ENCODE peak calls at places on chromosome 17, in nine cellular contexts. U is tibial nerve, I is heart left ventricle, E is left lung, C is A549, P is fibroblast of mammary gland, K is gastrocnemius medialis, N is bronchial epithelial cell, B is AG10803. O is an unnamed sample.

GRCh38 chr17:57943140-57943539 is 12.1 kb downstream of the CUEDC1 start:
- DNase-seq in U (no peak), I (no peak), E (no peak), C (no peak), P (peak), K (no peak), N (peak), B (peak), O (no peak)

GRCh38 chr17:83136156-83136555 is 56.7 kb downstream of the METRNL start:
- DNase-seq in U (no peak), I (no peak), E (peak), C (no peak), P (no peak), K (no peak), N (no peak), B (no peak), O (peak)

GRCh38 chr17:79075861-79076406 is 1.3 kb downstream of the ENGASE start:
- DNase-seq in U (no peak), I (no peak), E (no peak), C (no peak), P (no peak), K (no peak), N (no peak), B (no peak), O (no peak)

GRCh38 chr17:28371245-28372202 is at the start of gene SARM1:
- DNase-seq in U (peak), I (peak), E (peak), C (peak), P (peak), K (peak), N (no peak), B (peak), O (peak)

GRCh38 chr17:5526821-5527598 is 40.6 kb downstream of the MIS12 start:
- DNase-seq in U (no peak), I (peak), E (no peak), C (peak), P (peak), K (peak), N (peak), B (peak), O (peak)

GRCh38 chr17:18008496-18009268 is 30.3 kb downstream of the ATPAF2 start:
- DNase-seq in U (no peak), I (no peak), E (no peak), C (no peak), P (peak), K (no peak), N (peak), B (peak), O (no peak)

GRCh38 chr17:40953876-40954275 is 12.9 kb downstream of the KRT39 start:
- DNase-seq in U (no peak), I (no peak), E (no peak), C (no peak), P (peak), K (no peak), N (peak), B (peak), O (no peak)

GRCh38 chr17:45927247-45927646 is 32.9 kb downstream of the MAPT start:
- DNase-seq in U (no peak), I (no peak), E (no peak), C (no peak), P (no peak), K (no peak), N (no peak), B (no peak), O (no peak)

GRCh38 chr17:82912571-82913089 is 72.8 kb upstream of the ZNF750 start:
- DNase-seq in U (no peak), I (no peak), E (peak), C (no peak), P (peak), K (peak), N (no peak), B (no peak), O (no peak)

GRCh38 chr17:50219939-50220465 is 18.6 kb upstream of the COL1A1 start:
- DNase-seq in U (no peak), I (no peak), E (no peak), C (no peak), P (peak), K (no peak), N (peak), B (peak), O (no peak)

GRCh38 chr17:82278786-82279379 is 5.4 kb upstream of the CSNK1D start:
- DNase-seq in U (no peak), I (no peak), E (no peak), C (no peak), P (no peak), K (no peak), N (no peak), B (no peak), O (no peak)

GRCh38 chr17:45265823-45266222 is 3.9 kb upstream of the SPATA32 start:
- DNase-seq in U (no peak), I (no peak), E (no peak), C (no peak), P (peak), K (peak), N (no peak), B (peak), O (peak)

GRCh38 chr17:76421054-76421427 is 31.9 kb downstream of the UBE2O start:
- DNase-seq in U (no peak), I (no peak), E (no peak), C (no peak), P (no peak), K (no peak), N (no peak), B (peak), O (no peak)

DNA sequence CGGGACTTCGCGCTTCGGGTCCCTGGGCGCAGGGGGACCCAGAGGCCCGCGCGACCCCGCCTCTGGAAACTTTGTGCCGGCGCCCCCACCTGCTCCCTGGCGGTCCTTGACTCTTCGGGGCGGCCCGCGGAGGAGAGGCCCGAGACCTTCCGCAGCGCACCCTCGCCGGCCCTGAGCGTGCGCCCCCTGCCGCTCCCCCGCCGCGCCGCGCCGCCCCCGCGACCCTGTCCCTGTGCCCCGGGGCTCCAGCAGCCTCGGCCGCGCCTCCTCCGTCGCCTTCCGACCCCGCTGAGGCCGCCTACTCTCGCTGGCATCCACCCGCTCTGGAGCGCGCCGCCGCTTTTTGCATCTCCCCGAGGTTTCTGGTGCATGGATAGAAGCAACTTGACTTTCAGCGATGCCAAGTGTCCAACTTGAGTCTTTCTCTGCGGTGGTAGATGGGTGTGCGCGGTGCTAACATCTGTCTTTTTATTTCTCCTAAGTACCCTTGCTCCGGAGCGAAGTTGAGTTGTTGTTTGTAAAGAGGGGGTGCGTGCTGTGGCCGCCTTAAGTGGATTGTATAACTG is 414 bp downstream of the DUSP14 start:
- DNase-seq in U (peak), I (peak), E (peak), C (peak), P (peak), K (peak), N (peak), B (peak), O (peak)
- TF ChIP-seq CTCF in U (peak), I (peak), E (peak), C (peak), P (no peak), K (peak), N (no peak), B (no peak), O (no peak)

GRCh38 chr17:66582373-66583111 is 252.4 kb upstream of the CACNG5 start:
- DNase-seq in U (no peak), I (no peak), E (no peak), C (no peak), P (no peak), K (no peak), N (no peak), B (no peak), O (no peak)
- TF ChIP-seq CTCF in U (no peak), I (no peak), E (no peak), C (no peak), P (no peak), K (no peak), N (no peak), B (no peak), O (no peak)

DNA sequence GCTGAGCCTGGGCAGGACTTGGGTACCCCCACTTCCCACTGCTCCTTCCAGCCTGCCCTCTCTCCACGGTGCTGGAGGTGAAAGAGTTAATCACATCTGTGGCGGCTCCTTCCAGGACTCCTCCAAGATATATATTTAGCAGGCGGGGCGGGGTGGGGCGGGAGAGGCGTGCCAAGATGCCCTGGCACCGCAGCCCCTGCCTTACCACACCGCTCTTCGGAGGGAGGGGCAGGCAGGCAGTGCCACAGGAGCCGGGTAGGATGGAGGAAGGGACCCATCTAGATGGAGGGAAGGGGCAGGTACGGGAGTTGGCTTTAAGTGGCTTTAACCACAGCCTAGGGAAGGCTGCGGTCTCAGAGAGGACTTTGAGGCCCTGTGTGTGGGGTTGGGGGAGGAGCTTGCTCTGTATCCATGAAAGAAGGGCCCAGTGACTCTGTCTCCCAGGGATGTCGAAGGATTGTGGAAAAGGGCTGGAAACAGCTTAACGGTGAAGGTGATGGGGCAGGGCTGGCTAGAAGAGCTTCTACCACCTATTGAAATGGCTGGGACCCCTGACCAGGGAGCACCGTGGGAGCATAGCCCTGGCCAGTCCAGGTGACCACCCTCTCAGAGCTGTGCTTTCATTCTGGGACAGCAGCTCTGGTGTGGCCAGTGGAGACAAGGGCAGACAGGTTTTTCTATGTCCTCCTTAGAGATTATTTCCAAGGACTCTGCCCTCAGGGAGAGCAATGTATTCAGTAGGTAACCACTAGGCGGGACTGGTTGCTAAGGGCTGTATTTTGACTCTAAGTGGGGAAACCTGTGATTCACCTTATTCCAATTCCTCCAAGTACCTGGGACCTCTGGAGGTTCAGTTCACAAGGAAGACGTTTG is 13.0 kb downstream of the GPR142 start:
- DNase-seq in U (no peak), I (no peak), E (no peak), C (no peak), P (no peak), K (peak), N (peak), B (no peak), O (peak)
- TF ChIP-seq CTCF in U (no peak), I (no peak), E (no peak), C (peak), P (no peak), K (peak), N (peak), B (no peak), O (no peak)

GRCh38 chr17:44219126-44219635 is 294 bp downstream of the UBTF start:
- DNase-seq in U (peak), I (peak), E (peak), C (peak), P (peak), K (peak), N (peak), B (peak), O (peak)
- TF ChIP-seq CTCF in U (peak), I (peak), E (no peak), C (no peak), P (no peak), K (peak), N (peak), B (peak), O (peak)

GRCh38 chr17:80859004-80859941 is 132.4 kb upstream of the CHMP6 start:
- DNase-seq in U (peak), I (peak), E (peak), C (no peak), P (peak), K (peak), N (peak), B (peak), O (peak)
- TF ChIP-seq CTCF in U (peak), I (no peak), E (no peak), C (peak), P (peak), K (peak), N (no peak), B (peak), O (no peak)

DNA sequence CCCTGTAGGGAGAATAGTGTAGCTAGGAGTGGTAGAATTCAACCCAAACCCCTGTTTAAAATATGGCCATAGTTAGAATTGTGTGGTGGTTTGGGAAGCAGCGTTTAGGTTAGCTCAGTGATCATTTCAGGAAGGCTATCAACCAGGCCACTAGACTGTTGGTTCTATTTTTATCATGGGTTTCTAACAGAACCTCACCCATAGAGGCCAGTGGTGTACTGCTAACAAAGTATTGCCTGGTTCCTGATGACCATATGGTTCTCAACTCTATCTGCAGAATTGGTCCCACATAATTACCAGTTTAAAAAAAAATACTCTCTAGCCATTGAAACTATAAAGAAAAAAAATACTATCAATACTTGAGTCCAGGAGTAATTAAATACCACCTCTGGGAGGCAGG is 70.5 kb upstream of the RASL10B start:
- DNase-seq in U (no peak), I (no peak), E (no peak), C (no peak), P (no peak), K (no peak), N (no peak), B (no peak), O (no peak)
- TF ChIP-seq CTCF in U (no peak), I (peak), E (no peak), C (no peak), P (no peak), K (no peak), N (no peak), B (no peak), O (no peak)

GRCh38 chr17:48143629-48144028 is 36.1 kb downstream of the SNX11 start:
- DNase-seq in U (no peak), I (no peak), E (no peak), C (no peak), P (no peak), K (no peak), N (no peak), B (no peak), O (no peak)

GRCh38 chr17:48139948-48140347 is 32.4 kb downstream of the SNX11 start:
- DNase-seq in U (no peak), I (no peak), E (no peak), C (no peak), P (no peak), K (no peak), N (no peak), B (no peak), O (no peak)

GRCh38 chr17:48134912-48135480 is 27.4 kb downstream of the SNX11 start:
- DNase-seq in U (no peak), I (no peak), E (no peak), C (no peak), P (no peak), K (no peak), N (no peak), B (no peak), O (no peak)

GRCh38 chr17:48132375-48132774 is 24.8 kb downstream of the SNX11 start:
- DNase-seq in U (no peak), I (no peak), E (no peak), C (no peak), P (no peak), K (peak), N (no peak), B (no peak), O (no peak)

DNA sequence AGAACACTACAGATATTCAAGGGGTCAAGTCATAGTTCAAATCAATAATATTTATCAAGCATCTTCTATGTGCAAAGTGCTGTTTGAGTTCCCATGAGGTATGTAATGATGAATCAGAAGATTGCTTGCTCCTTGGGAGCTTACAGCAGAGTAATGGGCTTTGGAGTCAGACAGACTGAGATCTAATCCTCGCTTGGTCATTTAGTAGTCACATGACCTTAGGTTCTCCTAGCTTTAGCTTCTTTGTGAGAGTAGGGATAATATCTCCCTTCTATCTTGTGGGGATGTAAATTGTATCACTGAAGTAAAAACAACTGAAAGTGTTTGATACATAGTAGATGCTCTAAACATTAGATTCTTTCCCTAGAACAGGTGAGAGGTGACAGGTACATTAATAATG is 30.1 kb downstream of the SNX11 start:
- DNase-seq in U (no peak), I (no peak), E (no peak), C (no peak), P (no peak), K (no peak), N (no peak), B (no peak), O (no peak)
- TF ChIP-seq CTCF in U (no peak), I (no peak), E (no peak), C (no peak), P (no peak), K (no peak), N (no peak), B (no peak), O (no peak)

DNA sequence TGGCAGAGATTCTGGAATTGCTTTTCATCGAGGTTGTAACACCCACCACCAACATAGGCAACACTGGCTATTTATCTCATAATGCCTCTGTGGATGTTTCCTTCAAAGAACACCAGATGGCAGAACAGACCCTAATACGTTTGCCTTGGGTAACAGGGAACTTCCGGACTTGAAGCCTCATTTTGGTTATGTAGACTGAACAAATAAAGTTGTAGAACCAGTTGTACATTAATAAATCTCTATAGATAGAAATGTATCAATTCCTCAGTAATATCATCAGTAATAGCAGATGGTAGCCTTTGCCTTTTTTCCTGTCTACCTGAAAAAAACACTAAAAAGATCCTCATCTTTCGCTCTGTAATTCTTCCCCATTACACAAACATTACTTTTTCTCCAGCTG is 25.9 kb upstream of the APOH start:
- DNase-seq in U (no peak), I (no peak), E (no peak), C (no peak), P (peak), K (no peak), N (peak), B (peak), O (peak)
- TF ChIP-seq CTCF in U (peak), I (peak), E (peak), C (peak), P (peak), K (peak), N (peak), B (peak), O (peak)

DNA sequence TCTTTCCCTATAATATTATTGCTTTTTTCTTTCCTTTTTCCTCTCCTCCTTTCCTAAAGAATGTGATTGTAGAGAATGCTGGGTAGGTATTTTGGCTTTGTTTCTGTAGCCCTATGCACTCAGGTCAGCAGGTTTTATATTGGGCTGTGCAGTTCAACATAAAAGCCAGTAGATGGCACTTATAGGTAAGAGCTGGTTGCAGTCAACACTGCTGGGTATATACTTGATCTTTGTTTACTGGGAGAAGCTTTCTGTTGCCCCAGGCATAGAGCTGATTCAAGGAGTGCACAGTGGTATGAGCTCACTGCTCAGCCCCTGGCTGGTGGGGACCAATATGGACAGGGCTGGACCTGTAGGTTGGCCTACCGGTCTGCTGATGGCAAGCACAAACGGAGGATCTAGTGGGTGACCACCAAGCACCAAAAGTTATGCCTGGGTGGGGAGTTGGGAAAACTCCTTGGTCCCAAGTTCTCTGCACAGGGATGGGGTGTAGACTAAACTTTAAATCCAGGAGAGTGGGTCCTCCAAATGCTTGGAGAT is 378.9 kb downstream of the PMP22 start:
- DNase-seq in U (no peak), I (no peak), E (no peak), C (no peak), P (peak), K (no peak), N (peak), B (peak), O (no peak)
- TF ChIP-seq CTCF in U (no peak), I (no peak), E (no peak), C (no peak), P (peak), K (no peak), N (peak), B (peak), O (no peak)

GRCh38 chr17:63113167-63113566 is 147.1 kb downstream of the TANC2 start:
- DNase-seq in U (no peak), I (no peak), E (no peak), C (no peak), P (peak), K (no peak), N (no peak), B (no peak), O (no peak)
- TF ChIP-seq CTCF in U (no peak), I (no peak), E (no peak), C (peak), P (peak), K (no peak), N (no peak), B (no peak), O (peak)

O was measured in colonic mucosa.